ENCODE peak calls at places on chromosomes 5 and 9, in ten cellular contexts. U is effector memory CD4-positive, alpha-beta T cell; Z is lung; A is NCI-H510A; T is T47D; I is HuH-7.5; V is stimulated activated CD8-positive, alpha-beta memory T cell treated with anti-CD3 and anti-CD28 coated beads, Interleukin-12 subunit alpha, Interleukin-12 subunit beta, amount 100 ng/mL, for 1 hour; D is activated CD4-positive, alpha-beta T cell treated with anti-CD3 and anti-CD28 coated beads, Interleukin-2, amount 50 U/mL, for 1 hour; O is D721Med; R is retina. K is an unnamed sample.

GRCh38 chr5:117337064-117337749 is 762.6 kb upstream of the SEMA6A start:
- DNase-seq in T (no peak), D (no peak), Z (no peak), V (no peak), R (no peak), O (no peak), I (no peak), A (no peak), U (no peak), K (no peak)

GRCh38 chr5:101102506-101102905 is 199.4 kb upstream of the ST8SIA4 start:
- DNase-seq in R (no peak), O (no peak), Z (no peak), U (no peak), A (peak), T (no peak), I (no peak), V (no peak), D (no peak), K (no peak)

GRCh38 chr9:136170291-136170901 is 34.5 kb downstream of the LHX3 start:
- DNase-seq in R (peak), A (no peak), D (peak), T (peak), Z (no peak), V (peak), I (no peak), U (peak), O (peak), K (no peak)

GRCh38 chr5:132479812-132480441 is 10.6 kb downstream of the IRF1 start:
- DNase-seq in D (no peak), Z (no peak), O (no peak), U (no peak), A (no peak), T (no peak), I (no peak), V (no peak), R (no peak), K (no peak)

GRCh38 chr5:110590187-110590586 is 136.3 kb downstream of the TMEM232 start:
- DNase-seq in Z (no peak), I (no peak), V (no peak), D (no peak), U (no peak), R (peak), O (no peak), A (no peak), T (no peak), K (no peak)

GRCh38 chr9:36399980-36400331 is at the start of gene RNF38:
- DNase-seq in V (no peak), A (no peak), R (no peak), U (peak), D (peak), O (no peak), Z (no peak), T (no peak), I (no peak), K (no peak)

GRCh38 chr9:34195143-34195542 is 16.3 kb downstream of the UBAP1 start:
- DNase-seq in Z (no peak), D (no peak), O (no peak), T (no peak), A (no peak), U (no peak), I (no peak), R (no peak), V (no peak), K (no peak)

GRCh38 chr9:84669008-84669292 is 579 bp upstream of the NTRK2 start:
- DNase-seq in T (no peak), I (no peak), A (no peak), R (no peak), O (no peak), V (no peak), U (no peak), Z (no peak), D (no peak), K (no peak)

GRCh38 chr9:107465467-107466451 is 23.8 kb downstream of the KLF4 start:
- DNase-seq in I (no peak), D (no peak), U (no peak), V (no peak), T (no peak), A (peak), Z (peak), O (peak), R (peak), K (peak)

GRCh38 chr9:131475111-131475955 is 27.4 kb upstream of the POMT1 start:
- DNase-seq in D (no peak), T (no peak), U (no peak), R (no peak), O (no peak), I (no peak), Z (no peak), A (no peak), V (no peak), K (no peak)

GRCh38 chr9:4297795-4298254 is 2.0 kb downstream of the GLIS3 start:
- DNase-seq in T (peak), D (peak), V (no peak), A (no peak), I (peak), R (peak), O (no peak), Z (peak), U (no peak), K (peak)

K was measured in NCI-H1930.